ENCODE peak calls at places on chromosome 6, in four cellular contexts. O is HS-27A; Q is Calu3; P is activated T-cell treated with anti-CD3 and anti-CD28 coated beads, Interleukin-2, amount 50 U/mL, for 24 hours. A is an unnamed sample.
A peak's percentile ranks its signal among the peaks of the same experiment; 100 is the strongest.

GRCh38 chr6:18260448-18261106 is 3.8 kb downstream of the DEK start:
- DNase-seq in O (peak; percentile 80), Q (peak; percentile 51), P (peak; percentile 44), A (no peak)

GRCh38 chr6:170080828-170081368 is 210.0 kb downstream of the DLL1 start:
- DNase-seq in O (no peak), Q (no peak), P (peak; percentile 12), A (no peak)

GRCh38 chr6:3088446-3088845 is 20.2 kb downstream of the RIPK1 start:
- DNase-seq in O (no peak), Q (no peak), P (no peak), A (no peak)

GRCh38 chr6:136628996-136629395 is 78.8 kb upstream of the MAP7 start:
- DNase-seq in O (no peak), Q (peak; percentile 8), P (no peak), A (no peak)

GRCh38 chr6:39260953-39261352 is 31.7 kb upstream of the KCNK5 start:
- DNase-seq in O (no peak), Q (no peak), P (no peak), A (no peak)

GRCh38 chr6:35759401-35759800 is 17.0 kb upstream of the CLPSL2 start:
- DNase-seq in O (no peak), Q (no peak), P (no peak), A (no peak)

GRCh38 chr6:74834967-74835366 is 370.9 kb downstream of the COL12A1 start:
- DNase-seq in O (no peak), Q (no peak), P (no peak), A (no peak)

GRCh38 chr6:40901322-40902055 is 137.5 kb downstream of the UNC5CL start:
- DNase-seq in O (no peak), Q (no peak), P (no peak), A (no peak)

GRCh38 chr6:35776364-35777215 is at the start of gene CLPSL2:
- DNase-seq in O (no peak), Q (peak; percentile 52), P (no peak), A (peak; percentile 68)

GRCh38 chr6:118511930-118512715 is 36.0 kb upstream of the PLN start:
- DNase-seq in O (no peak), Q (no peak), P (no peak), A (no peak)

GRCh38 chr6:13431861-13432465 is 55.4 kb downstream of the GFOD1 start:
- DNase-seq in O (no peak), Q (no peak), P (no peak), A (no peak)

GRCh38 chr6:81734081-81734480 is 18.4 kb downstream of the TENT5A start:
- DNase-seq in O (no peak), Q (no peak), P (no peak), A (no peak)

GRCh38 chr6:129969064-129969463 is 49.3 kb upstream of the L3MBTL3 start:
- DNase-seq in O (no peak), Q (no peak), P (no peak), A (no peak)

GRCh38 chr6:88422831-88423230 is 256.7 kb upstream of the CNR1 start:
- DNase-seq in O (no peak), Q (no peak), P (no peak), A (no peak)

GRCh38 chr6:56246941-56247653 is at the start of gene COL21A1:
- DNase-seq in O (no peak), Q (peak; percentile 71), P (no peak), A (peak; percentile 64)

GRCh38 chr6:115783402-115784061 is 277.2 kb downstream of the FRK start:
- DNase-seq in O (no peak), Q (peak; percentile 8), P (no peak), A (no peak)

GRCh38 chr6:20800653-20801052 is 266.4 kb downstream of the CDKAL1 start:
- DNase-seq in O (no peak), Q (no peak), P (no peak), A (no peak)

GRCh38 chr6:89242574-89243330 is 25.6 kb upstream of the GABRR1 start:
- DNase-seq in O (no peak), Q (peak; percentile 21), P (no peak), A (peak; percentile 35)

GRCh38 chr6:152983637-152984386 is 971 bp upstream of the FBXO5 start:
- DNase-seq in O (peak; percentile 72), Q (peak; percentile 92), P (peak; percentile 82), A (peak; percentile 47)

GRCh38 chr6:160391419-160392116 is 43.4 kb downstream of the SLC22A3 start:
- DNase-seq in O (no peak), Q (peak; percentile 66), P (no peak), A (peak; percentile 63)

GRCh38 chr6:175680-176079 is 116.6 kb upstream of the DUSP22 start:
- DNase-seq in O (no peak), Q (no peak), P (no peak), A (no peak)

GRCh38 chr6:42257614-42258013 is 40.0 kb upstream of the MRPS10 start:
- DNase-seq in O (no peak), Q (no peak), P (no peak), A (no peak)

GRCh38 chr6:149766156-149766768 is 16.7 kb downstream of the PCMT1 start:
- DNase-seq in O (peak; percentile 64), Q (no peak), P (no peak), A (no peak)

GRCh38 chr6:167298166-167298565 is 7.1 kb downstream of the UNC93A start:
- DNase-seq in O (no peak), Q (no peak), P (no peak), A (no peak)

GRCh38 chr6:37741757-37742400 is 44.2 kb upstream of the MDGA1 start:
- DNase-seq in O (no peak), Q (peak; percentile 64), P (no peak), A (peak; percentile 41)

GRCh38 chr6:69771158-69771906 is 25.5 kb downstream of the LMBRD1 start:
- DNase-seq in O (no peak), Q (no peak), P (no peak), A (no peak)

GRCh38 chr6:101597711-101598110 is 204.2 kb downstream of the GRIK2 start:
- DNase-seq in O (peak; percentile 47), Q (no peak), P (no peak), A (no peak)

GRCh38 chr6:3363296-3364025 is 93.4 kb downstream of the SLC22A23 start:
- DNase-seq in O (no peak), Q (peak; percentile 86), P (no peak), A (no peak)

A was measured in Caco-2.